ENCODE peak calls at places on chromosomes 13 and 19, in seven cellular contexts. A, G, K, D, H, L and N are unnamed samples.

GRCh38 chr13:80904386-80904785 is 563.5 kb upstream of the SPRY2 start:
- ATAC-seq in K (no peak), A (no peak), L (no peak), G (no peak), H (no peak), D (no peak), N (no peak)

GRCh38 chr13:106595623-106596022 is 27.7 kb upstream of the ARGLU1 start:
- ATAC-seq in G (no peak), K (peak), H (no peak), D (no peak), L (no peak), A (peak), N (peak)

GRCh38 chr13:49044008-49044407 is 68.3 kb downstream of the FNDC3A start:
- ATAC-seq in L (no peak), A (no peak), G (no peak), H (no peak), K (no peak), D (no peak), N (no peak)

GRCh38 chr19:13804830-13805683 is 9.8 kb downstream of the ZSWIM4 start:
- ATAC-seq in A (peak), L (no peak), K (peak), D (peak), G (peak), H (no peak), N (no peak)

GRCh38 chr13:33070713-33071112 is 54.5 kb downstream of the KL start:
- ATAC-seq in H (no peak), A (no peak), G (no peak), D (no peak), K (no peak), L (no peak), N (no peak)

GRCh38 chr13:114042066-114042815 is 68.4 kb upstream of the C13orf46 start:
- ATAC-seq in D (no peak), H (no peak), A (no peak), K (no peak), G (no peak), L (no peak), N (no peak)

GRCh38 chr19:2415973-2416319 is 11.4 kb downstream of the TIMM13 start:
- ATAC-seq in D (no peak), K (no peak), A (no peak), G (peak), H (no peak), L (no peak), N (no peak)

GRCh38 chr13:50125306-50125555 is 110.0 kb downstream of the KCNRG start:
- ATAC-seq in G (peak), H (peak), A (peak), K (peak), D (no peak), L (peak), N (peak)

GRCh38 chr19:8458380-8458779 is 13.6 kb downstream of the HNRNPM start:
- ATAC-seq in D (peak), L (peak), K (no peak), H (no peak), G (no peak), A (no peak), N (no peak)

GRCh38 chr19:13839938-13840750 is 36.8 kb upstream of the NANOS3 start:
- ATAC-seq in A (peak), H (peak), D (no peak), K (peak), G (peak), L (peak), N (peak)

GRCh38 chr13:84037937-84038464 is 155.7 kb upstream of the SLITRK1 start:
- ATAC-seq in D (no peak), A (no peak), L (no peak), H (no peak), G (no peak), K (no peak), N (no peak)

GRCh38 chr19:7860902-7861618 is 13.1 kb downstream of the PRR36 start:
- ATAC-seq in D (no peak), K (peak), H (no peak), A (peak), G (no peak), L (no peak), N (no peak)

GRCh38 chr19:1503089-1503924 is 9.5 kb downstream of the ADAMTSL5 start:
- ATAC-seq in H (no peak), G (peak), A (peak), K (peak), L (no peak), D (no peak), N (no peak)

GRCh38 chr19:2359992-2360875 is at the start of gene TMPRSS9:
- ATAC-seq in D (no peak), H (no peak), A (no peak), L (peak), K (no peak), G (no peak), N (no peak)

GRCh38 chr19:10643968-10644290 is 10.2 kb upstream of the ILF3 start:
- ATAC-seq in D (peak), G (peak), K (peak), L (peak), H (no peak), A (no peak), N (peak)

GRCh38 chr19:40736661-40737060 is 13.6 kb downstream of the ACTMAP start:
- ATAC-seq in A (no peak), L (no peak), H (no peak), G (no peak), K (no peak), D (no peak), N (no peak)

GRCh38 chr13:45468676-45469075 is 3.9 kb downstream of the COG3 start:
- ATAC-seq in G (no peak), K (no peak), L (peak), A (no peak), H (no peak), D (no peak), N (no peak)

GRCh38 chr13:101919541-101920306 is 467.2 kb downstream of the ITGBL1 start:
- ATAC-seq in H (no peak), D (no peak), G (no peak), K (peak), A (peak), L (no peak), N (no peak)

GRCh38 chr13:51858433-51859247 is 3.1 kb upstream of the CCDC70 start:
- ATAC-seq in L (no peak), D (no peak), K (no peak), H (no peak), G (no peak), A (no peak), N (no peak)

GRCh38 chr13:75489502-75490263 is 7.7 kb upstream of the TBC1D4 start:
- ATAC-seq in H (peak), D (peak), A (no peak), L (no peak), K (no peak), G (no peak), N (no peak)

GRCh38 chr13:36715841-36716240 is 42.0 kb downstream of the SERTM1 start:
- ATAC-seq in A (no peak), H (no peak), G (no peak), D (no peak), L (no peak), K (no peak), N (no peak)

GRCh38 chr13:46278474-46278873 is 66.7 kb downstream of the LRRC63 start:
- ATAC-seq in L (no peak), K (no peak), A (no peak), D (no peak), H (no peak), G (no peak), N (no peak)

GRCh38 chr19:1244693-1245451 is 3.3 kb downstream of the ATP5F1D start:
- ATAC-seq in A (peak), H (no peak), G (peak), L (peak), D (peak), K (peak), N (no peak)

GRCh38 chr13:70849267-70849666 is 741.0 kb upstream of the KLHL1 start:
- ATAC-seq in K (no peak), G (no peak), D (no peak), H (no peak), A (no peak), L (no peak), N (no peak)

GRCh38 chr13:111139452-111139851 is 24.3 kb downstream of the ARHGEF7 start:
- ATAC-seq in G (no peak), K (no peak), L (no peak), H (no peak), D (no peak), A (no peak), N (no peak)

GRCh38 chr13:84605927-84606326 is 723.7 kb upstream of the SLITRK1 start:
- ATAC-seq in A (no peak), G (no peak), D (no peak), L (no peak), H (no peak), K (no peak), N (no peak)

GRCh38 chr13:30898721-30899188 is 7.3 kb upstream of the MEDAG start:
- ATAC-seq in D (no peak), K (peak), H (no peak), G (peak), L (peak), A (peak), N (peak)

GRCh38 chr13:113413898-113414282 is 39.4 kb downstream of the ADPRHL1 start:
- ATAC-seq in K (peak), H (no peak), G (peak), L (peak), A (peak), D (no peak), N (peak)

GRCh38 chr13:52925775-52926285 is 77.4 kb upstream of the PCDH8 start:
- ATAC-seq in D (no peak), K (peak), L (peak), H (no peak), G (peak), A (peak), N (no peak)

GRCh38 chr13:28819046-28819747 is 942 bp upstream of the MTUS2 start:
- ATAC-seq in K (peak), H (no peak), D (peak), L (no peak), G (no peak), A (no peak), N (peak)

GRCh38 chr13:43072394-43072793 is 49.0 kb downstream of the DNAJC15 start:
- ATAC-seq in G (no peak), K (no peak), H (no peak), L (no peak), D (no peak), A (peak), N (no peak)

GRCh38 chr13:76764429-76764828 is 121.8 kb downstream of the KCTD12 start:
- ATAC-seq in L (peak), H (no peak), A (peak), D (no peak), K (peak), G (peak), N (peak)

GRCh38 chr13:113483504-113484287 is 6.8 kb downstream of the DCUN1D2 start:
- ATAC-seq in L (no peak), K (peak), A (peak), G (peak), H (no peak), D (no peak), N (no peak)

GRCh38 chr13:53200498-53201453 is 172.2 kb downstream of the OLFM4 start:
- ATAC-seq in L (peak), D (peak), A (peak), G (peak), H (no peak), K (peak), N (peak)

GRCh38 chr19:15279326-15279904 is 47.2 kb upstream of the EPHX3 start:
- ATAC-seq in A (no peak), K (no peak), H (no peak), D (no peak), G (no peak), L (no peak), N (no peak)

GRCh38 chr13:50676602-50677001 is 166.9 kb downstream of the DLEU7 start:
- ATAC-seq in K (no peak), G (no peak), D (no peak), H (peak), L (peak), A (no peak), N (no peak)